ENCODE peak calls at places on chromosomes 13 and 19, in four cellular contexts. M, U, K and J are unnamed samples.
A peak's percentile ranks its signal among the peaks of the same experiment; 100 is the strongest.

GRCh38 chr13:36919206-36919832 is 719 bp downstream of the SMAD9 start:
- DNase-seq in M (no peak), U (no peak), K (peak; percentile 67), J (peak; percentile 83)

GRCh38 chr19:55836340-55836739 is at the start of gene NLRP4:
- DNase-seq in M (peak; percentile 31), U (no peak), K (no peak), J (no peak)

GRCh38 chr19:3507371-3508120 is 1.4 kb downstream of the FZR1 start:
- DNase-seq in M (peak; percentile 47), U (no peak), K (peak; percentile 75), J (peak; percentile 74)

GRCh38 chr19:13037161-13037560 is 41.9 kb downstream of the NFIX start:
- DNase-seq in M (no peak), U (no peak), K (no peak), J (no peak)

GRCh38 chr19:49363265-49364082 is at the start of gene DKKL1:
- DNase-seq in M (peak; percentile 99), U (peak; percentile 98), K (peak; percentile 100), J (peak; percentile 96)

GRCh38 chr13:47463726-47464125 is 537.3 kb downstream of the SUCLA2 start:
- DNase-seq in M (no peak), U (no peak), K (no peak), J (no peak)

GRCh38 chr13:76872686-76873085 is 13.5 kb downstream of the KCTD12 start:
- DNase-seq in M (no peak), U (no peak), K (no peak), J (no peak)

GRCh38 chr13:43905435-43906031 is 25.8 kb downstream of the LACC1 start:
- DNase-seq in M (peak; percentile 52), U (no peak), K (no peak), J (peak; percentile 55)

GRCh38 chr19:34217952-34218817 is 36.2 kb upstream of the GARRE1 start:
- DNase-seq in M (peak; percentile 84), U (no peak), K (no peak), J (no peak)

GRCh38 chr19:6032381-6032780 is 54.4 kb upstream of the RANBP3 start:
- DNase-seq in M (no peak), U (no peak), K (peak; percentile 26), J (no peak)

GRCh38 chr13:28805193-28805819 is 14.8 kb upstream of the MTUS2 start:
- DNase-seq in M (peak; percentile 48), U (no peak), K (peak; percentile 96), J (no peak)

GRCh38 chr13:27455331-27455855 is 5.0 kb upstream of the MTIF3 start:
- DNase-seq in M (no peak), U (no peak), K (no peak), J (no peak)

GRCh38 chr13:36038785-36039415 is 92.3 kb downstream of the DCLK1 start:
- DNase-seq in M (no peak), U (no peak), K (no peak), J (no peak)

GRCh38 chr19:18995804-18996241 is 37.5 kb downstream of the SUGP2 start:
- DNase-seq in M (peak; percentile 73), U (peak; percentile 65), K (peak; percentile 59), J (peak; percentile 57)

GRCh38 chr19:49689133-49690072 is at the start of gene ADM5:
- DNase-seq in M (no peak), U (no peak), K (peak; percentile 87), J (no peak)

GRCh38 chr13:23509781-23510543 is 60.2 kb upstream of the TNFRSF19 start:
- DNase-seq in M (no peak), U (no peak), K (no peak), J (no peak)

GRCh38 chr13:89688908-89689307 is 1658.6 kb upstream of the MIR17HG start:
- DNase-seq in M (no peak), U (no peak), K (no peak), J (no peak)

GRCh38 chr13:26561636-26562537 is 4.4 kb downstream of the WASF3 start:
- DNase-seq in M (no peak), U (no peak), K (no peak), J (peak; percentile 35)

GRCh38 chr13:43785681-43786471 is 896 bp downstream of the ENOX1 start:
- DNase-seq in M (no peak), U (peak; percentile 52), K (peak; percentile 81), J (no peak)

GRCh38 chr13:23965346-23965745 is 68.0 kb upstream of the C1QTNF9B start:
- DNase-seq in M (no peak), U (no peak), K (no peak), J (no peak)

GRCh38 chr13:109160357-109160756 is 530.9 kb downstream of the MYO16 start:
- DNase-seq in M (no peak), U (no peak), K (no peak), J (no peak)

GRCh38 chr13:30561506-30561905 is 56.2 kb upstream of the USPL1 start:
- DNase-seq in M (no peak), U (no peak), K (no peak), J (no peak)

GRCh38 chr19:19342086-19343015 is 21.7 kb downstream of the MAU2 start:
- DNase-seq in M (peak; percentile 83), U (peak; percentile 76), K (peak; percentile 95), J (peak; percentile 44)

GRCh38 chr19:19451429-19452240 is 46.2 kb downstream of the GATAD2A start:
- DNase-seq in M (no peak), U (no peak), K (no peak), J (no peak)

GRCh38 chr13:99659234-99659633 is 158.0 kb downstream of the TM9SF2 start:
- DNase-seq in M (no peak), U (no peak), K (no peak), J (no peak)

GRCh38 chr19:55229789-55230182 is 1.2 kb upstream of the TMEM86B start:
- DNase-seq in M (no peak), U (no peak), K (no peak), J (no peak)

GRCh38 chr19:16372065-16372915 is 47.7 kb downstream of the KLF2 start:
- DNase-seq in M (no peak), U (no peak), K (no peak), J (no peak)

GRCh38 chr19:19021115-19021514 is 12.2 kb downstream of the SUGP2 start:
- DNase-seq in M (no peak), U (no peak), K (no peak), J (peak; percentile 59)

GRCh38 chr13:75437582-75438318 is 44.2 kb downstream of the TBC1D4 start:
- DNase-seq in M (peak; percentile 43), U (no peak), K (no peak), J (no peak)

GRCh38 chr19:42246143-42246868 is 3.9 kb upstream of the GSK3A start:
- DNase-seq in M (peak; percentile 65), U (peak; percentile 94), K (peak; percentile 77), J (no peak)

GRCh38 chr19:44723299-44723951 is 24.5 kb downstream of the CEACAM16 start:
- DNase-seq in M (no peak), U (no peak), K (no peak), J (no peak)

GRCh38 chr19:44722131-44723121 is 23.5 kb downstream of the CEACAM16 start:
- DNase-seq in M (peak; percentile 27), U (no peak), K (no peak), J (no peak)

GRCh38 chr19:44725251-44725650 is 23.3 kb upstream of the BCL3 start:
- DNase-seq in M (no peak), U (peak; percentile 80), K (no peak), J (peak; percentile 77)

GRCh38 chr19:44725684-44726083 is 22.8 kb upstream of the BCL3 start:
- DNase-seq in M (no peak), U (peak; percentile 22), K (no peak), J (no peak)

DNA sequence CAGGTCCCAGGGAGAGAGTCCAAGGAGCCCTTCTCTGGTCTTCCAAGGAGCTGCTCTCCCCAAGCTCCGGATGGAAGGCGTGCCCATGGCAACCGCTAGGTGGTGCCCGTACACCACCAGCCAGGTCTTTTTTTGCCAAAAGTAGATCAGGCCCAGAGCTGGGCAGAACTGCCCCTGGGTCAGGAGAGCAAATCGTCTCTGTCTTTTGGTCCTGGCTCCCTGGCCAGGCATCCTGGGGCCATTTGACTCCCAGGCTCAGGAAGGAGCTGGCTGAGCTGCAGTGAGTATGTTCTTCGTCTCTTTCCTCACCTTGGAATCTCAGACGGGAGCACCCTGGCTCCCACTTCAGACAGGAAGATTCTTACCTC is 24.6 kb upstream of the BCL3 start:
- DNase-seq in M (peak; percentile 88), U (peak; percentile 96), K (peak; percentile 93), J (peak; percentile 64)
- TF ChIP-seq RNF2 in M (no peak), U (no peak), K (no peak), J (no peak)

DNA sequence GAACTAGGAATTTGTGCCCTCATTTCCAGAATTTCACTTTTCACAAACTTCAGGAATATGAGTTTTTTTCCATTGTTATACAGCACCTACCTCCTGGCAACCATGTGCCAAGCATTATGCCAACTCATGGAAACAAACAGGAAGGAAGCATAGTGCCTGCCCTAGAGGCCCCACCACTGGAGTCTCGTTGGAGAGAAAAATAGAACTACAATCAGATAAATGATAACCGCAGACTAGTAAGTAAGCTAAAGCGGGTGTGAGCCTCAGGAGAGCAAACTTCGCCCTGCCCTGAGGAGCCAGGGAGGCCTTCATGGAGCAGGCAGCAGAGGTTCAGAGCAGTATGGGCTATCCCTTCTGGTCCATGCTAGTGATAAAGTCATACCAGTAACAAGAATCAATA is 75.9 kb downstream of the FRY start:
- DNase-seq in M (no peak), U (no peak), K (no peak), J (no peak)
- TF ChIP-seq RNF2 in M (no peak), U (no peak), K (no peak), J (no peak)

DNA sequence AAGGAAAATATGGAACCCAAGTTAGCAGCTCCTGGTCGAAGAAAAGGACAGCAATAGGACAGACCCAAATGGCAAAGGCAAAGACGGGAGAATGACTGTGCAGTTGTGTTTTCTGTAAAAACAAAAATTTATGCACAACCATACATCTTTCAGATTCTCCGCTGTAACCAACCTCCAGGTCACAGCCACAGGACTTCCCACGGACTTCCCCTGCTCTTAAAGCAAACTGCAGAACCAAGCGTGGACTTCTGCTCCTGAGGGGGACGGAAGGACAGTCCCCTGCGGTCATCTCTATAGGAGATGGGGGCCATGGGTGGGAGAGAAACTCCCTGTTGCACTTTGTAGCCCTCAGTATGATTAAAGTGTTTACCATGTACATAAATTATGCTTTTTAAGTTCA is 2.5 kb downstream of the GRTP1 start:
- DNase-seq in M (no peak), U (no peak), K (no peak), J (no peak)
- TF ChIP-seq RNF2 in M (no peak), U (no peak), K (no peak), J (no peak)

DNA sequence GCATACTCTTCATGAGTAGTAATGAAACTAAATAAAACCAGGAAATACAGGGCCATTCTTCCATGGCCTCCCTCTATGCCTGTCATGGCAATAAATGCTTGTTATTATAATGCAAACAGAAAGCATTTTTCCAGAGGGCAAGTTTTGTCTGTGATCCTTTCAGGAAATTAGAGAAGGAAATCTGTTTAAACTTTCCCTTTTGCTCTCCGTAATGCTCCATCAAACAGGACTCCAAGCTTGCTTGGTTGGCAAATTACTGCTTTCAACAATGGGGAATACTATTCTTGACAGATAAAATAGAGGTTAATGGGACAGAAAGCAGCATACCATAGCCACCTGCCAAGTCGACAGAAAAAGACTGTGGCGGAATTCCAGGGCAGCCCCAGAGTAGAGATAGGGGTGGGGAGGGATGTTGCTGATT is 252.5 kb downstream of the LHFPL6 start:
- DNase-seq in M (no peak), U (no peak), K (no peak), J (no peak)
- TF ChIP-seq RNF2 in M (no peak), U (no peak), K (no peak), J (no peak)

DNA sequence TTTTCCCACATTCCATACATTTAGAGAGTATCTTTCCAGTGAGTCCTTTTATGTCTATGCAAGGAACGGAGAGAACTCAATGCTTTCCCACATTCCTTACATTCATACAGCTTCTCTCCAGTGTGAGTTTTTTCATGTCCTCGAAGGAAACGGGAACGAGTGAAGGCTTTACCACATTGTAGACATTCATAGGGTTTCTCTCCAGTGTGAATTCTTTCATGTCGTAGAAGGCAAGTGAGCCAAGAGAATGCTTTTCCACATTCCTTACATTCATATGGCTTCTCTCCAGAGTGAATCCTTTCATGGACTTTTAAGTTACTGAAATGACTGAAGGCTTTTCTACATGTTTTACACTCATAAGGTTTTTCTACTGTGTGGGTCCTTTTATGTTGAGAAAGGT is 17.1 kb downstream of the ZNF823 start:
- DNase-seq in M (no peak), U (no peak), K (no peak), J (no peak)
- TF ChIP-seq RNF2 in M (no peak), U (no peak), K (no peak), J (no peak)